ENCODE peak calls at places on chromosomes 5 and 9, in nine cellular contexts. C is left lung, I is heart right ventricle, L is HAP-1, K is stomach, T is endodermal cell, O is sigmoid colon, E is HepG2, F is fibroblast of lung. W is an unnamed sample. For H3K4me1, the result is how much of the 10 kb centered on the place peaks cover.

GRCh38 chr9:68653141-68653595 is 51.9 kb upstream of the PIP5K1B start:
- DNase-seq in C (no peak), I (no peak), L (no peak), K (no peak), T (no peak), O (no peak), E (no peak), F (no peak), W (no peak)

GRCh38 chr5:33984178-33984577 is 315 bp downstream of the SLC45A2 start:
- DNase-seq in C (peak), I (no peak), L (no peak), K (no peak), T (no peak), O (no peak), E (no peak), F (no peak), W (no peak)

GRCh38 chr5:68652507-68652906 is 437.0 kb downstream of the PIK3R1 start:
- DNase-seq in C (no peak), I (no peak), L (no peak), K (peak), T (no peak), O (no peak), E (no peak), F (peak), W (no peak)

GRCh38 chr5:171757853-171758535 is 27.6 kb upstream of the SMIM23 start:
- DNase-seq in C (no peak), I (no peak), L (no peak), K (no peak), T (no peak), O (no peak), E (peak), F (peak), W (no peak)

GRCh38 chr5:12586406-12586805 is 682.2 kb upstream of the CTNND2 start:
- DNase-seq in C (no peak), I (no peak), L (no peak), K (no peak), T (no peak), O (no peak), E (no peak), F (no peak), W (no peak)

GRCh38 chr5:3139596-3139995 is 388.1 kb upstream of the IRX2 start:
- DNase-seq in C (no peak), I (no peak), L (no peak), K (no peak), T (no peak), O (no peak), E (no peak), F (peak), W (no peak)

GRCh38 chr9:32072568-32072967 is 311.9 kb upstream of the ACO1 start:
- DNase-seq in C (no peak), I (no peak), L (no peak), K (no peak), T (no peak), O (no peak), E (no peak), F (no peak), W (no peak)

GRCh38 chr5:130183115-130183514 is 278.9 kb downstream of the CHSY3 start:
- DNase-seq in C (no peak), I (no peak), L (no peak), K (no peak), T (no peak), O (no peak), E (no peak), F (no peak), W (no peak)

GRCh38 chr9:126459126-126459525 is 132.5 kb downstream of the MVB12B start:
- DNase-seq in C (no peak), I (no peak), L (no peak), K (no peak), T (peak), O (no peak), E (no peak), F (no peak), W (no peak)

GRCh38 chr5:5183933-5184332 is 43.8 kb downstream of the ADAMTS16 start:
- DNase-seq in C (peak), I (no peak), L (no peak), K (no peak), T (peak), O (no peak), E (no peak), F (no peak), W (no peak)

GRCh38 chr9:97845130-97845529 is 7.9 kb upstream of the FOXE1 start:
- DNase-seq in C (no peak), I (no peak), L (no peak), K (no peak), T (no peak), O (no peak), E (no peak), F (peak), W (no peak)

GRCh38 chr9:109264865-109265532 is 55.9 kb downstream of the EPB41L4B start:
- DNase-seq in C (peak), I (peak), L (no peak), K (peak), T (peak), O (peak), E (no peak), F (peak), W (peak)

GRCh38 chr9:137149942-137150484 is 11.1 kb downstream of the GRIN1 start:
- DNase-seq in C (peak), I (no peak), L (no peak), K (peak), T (no peak), O (no peak), E (no peak), F (no peak), W (no peak)

GRCh38 chr5:142025637-142026036 is 12.8 kb upstream of the GNPDA1 start:
- DNase-seq in C (no peak), I (no peak), L (no peak), K (no peak), T (peak), O (no peak), E (no peak), F (no peak), W (no peak)

GRCh38 chr5:89826938-89827337 is 582.6 kb downstream of the CETN3 start:
- DNase-seq in C (no peak), I (no peak), L (no peak), K (no peak), T (no peak), O (no peak), E (no peak), F (no peak), W (no peak)

GRCh38 chr9:87567047-87567446 is 69.4 kb downstream of the DAPK1 start:
- DNase-seq in C (no peak), I (no peak), L (no peak), K (peak), T (no peak), O (no peak), E (no peak), F (no peak), W (peak)

GRCh38 chr5:98557921-98558320 is 215.5 kb upstream of the RGMB start:
- DNase-seq in C (no peak), I (no peak), L (no peak), K (no peak), T (no peak), O (no peak), E (no peak), F (peak), W (no peak)

DNA sequence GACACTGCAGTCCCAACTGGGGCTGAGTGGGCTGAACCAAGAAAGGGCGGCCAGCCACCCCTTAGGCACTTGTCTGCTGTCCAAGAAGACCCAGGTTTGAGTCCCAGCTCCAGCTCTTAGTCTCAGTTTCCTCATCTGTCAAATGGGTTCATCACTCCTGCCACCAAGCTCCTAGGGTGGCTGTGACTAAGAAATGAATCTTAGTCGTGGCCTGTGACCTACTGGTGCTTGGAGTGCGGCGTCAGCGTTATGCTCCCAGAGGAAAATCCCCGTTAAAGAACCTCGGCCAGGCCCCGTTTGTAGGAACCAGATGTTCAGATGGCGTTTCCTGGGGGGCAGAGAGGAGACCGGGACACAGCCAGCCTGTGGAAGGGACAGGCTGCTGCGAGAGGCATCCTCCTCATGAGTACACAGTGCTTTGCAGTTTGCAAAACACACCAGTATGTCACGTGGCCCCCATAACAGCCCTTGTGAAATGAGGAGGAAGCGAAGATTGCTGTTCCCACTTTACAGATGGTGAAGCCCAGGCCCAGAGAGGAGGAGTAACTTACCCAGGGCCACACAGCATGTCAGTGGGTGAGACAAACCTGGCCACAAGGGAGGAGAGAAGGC is 3.3 kb downstream of the FIBCD1 start:
- DNase-seq in C (peak), I (no peak), L (no peak), K (no peak), T (no peak), O (no peak), E (peak), F (no peak), W (no peak)
- H3K4me1 ChIP-seq in C (under half), I (under half), L (under half), K (under half), T (under half), O (half or more), E (under half), F (under half), W (under half)

GRCh38 chr5:1304059-1304458 is 9.2 kb upstream of the TERT start:
- DNase-seq in C (no peak), I (no peak), L (no peak), K (no peak), T (no peak), O (no peak), E (no peak), F (no peak), W (no peak)

GRCh38 chr5:1300581-1301083 is 5.8 kb upstream of the TERT start:
- DNase-seq in C (peak), I (no peak), L (no peak), K (no peak), T (peak), O (peak), E (no peak), F (no peak), W (no peak)

GRCh38 chr5:1299511-1299850 is 4.6 kb upstream of the TERT start:
- DNase-seq in C (no peak), I (no peak), L (no peak), K (no peak), T (no peak), O (peak), E (no peak), F (no peak), W (peak)

GRCh38 chr5:1299961-1300360 is 5.1 kb upstream of the TERT start:
- DNase-seq in C (no peak), I (no peak), L (no peak), K (no peak), T (peak), O (peak), E (no peak), F (no peak), W (no peak)

DNA sequence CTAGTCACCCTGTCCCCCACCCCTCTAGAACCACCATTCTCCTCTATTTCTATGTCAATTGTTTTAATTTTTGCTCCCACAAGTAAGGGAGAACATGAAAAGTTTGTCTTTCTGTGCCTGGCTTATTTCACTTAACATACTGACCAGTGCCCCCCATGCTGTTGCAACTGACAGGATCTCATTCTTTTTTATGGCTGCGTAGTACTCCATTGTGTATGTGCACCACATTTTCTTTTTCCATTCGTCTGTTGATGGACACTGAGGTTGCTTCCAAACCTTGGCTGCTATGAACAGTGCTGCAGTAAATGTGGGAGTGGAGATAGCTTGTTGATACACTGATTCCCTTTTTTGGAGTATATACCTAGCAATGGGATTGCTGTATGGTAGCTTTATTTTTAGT is 7.4 kb upstream of the TERT start:
- DNase-seq in C (no peak), I (no peak), L (no peak), K (no peak), T (no peak), O (no peak), E (no peak), F (no peak), W (no peak)
- H3K4me1 ChIP-seq in C (under half), I (under half), L (under half), K (under half), T (under half), O (under half), E (under half), F (under half), W (under half)

GRCh38 chr9:133056533-133056932 is 5.2 kb upstream of the CEL start:
- DNase-seq in C (peak), I (no peak), L (no peak), K (no peak), T (no peak), O (no peak), E (no peak), F (no peak), W (no peak)
- H3K4me1 ChIP-seq in C (under half), I (under half), L (under half), K (under half), T (under half), O (under half), E (under half), F (under half), W (under half)

DNA sequence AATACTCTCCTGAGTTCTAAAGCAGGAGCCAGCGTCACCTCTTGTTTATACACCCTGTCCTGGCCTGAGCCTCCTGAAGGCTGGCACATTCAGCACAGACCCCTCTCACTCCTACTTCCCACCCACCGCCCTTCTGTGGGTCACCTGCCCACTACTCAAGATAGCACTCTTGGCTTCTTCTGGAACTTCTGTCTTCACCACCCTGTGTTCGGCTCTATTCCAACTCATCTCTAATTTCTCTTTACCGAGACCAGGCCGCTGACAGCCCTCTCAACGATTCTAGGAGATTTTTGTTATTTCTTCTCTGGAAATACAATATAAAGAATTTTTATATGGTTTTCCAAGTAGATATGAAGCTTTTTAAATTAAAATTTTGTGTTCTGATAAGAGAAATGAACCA is 57.4 kb downstream of the IRF1 start:
- DNase-seq in C (no peak), I (no peak), L (no peak), K (no peak), T (peak), O (no peak), E (no peak), F (no peak), W (no peak)
- H3K4me1 ChIP-seq in C (under half), I (half or more), L (under half), K (half or more), T (under half), O (half or more), E (under half), F (under half), W (under half)

GRCh38 chr5:92378961-92379611 is 996.0 kb upstream of the ARRDC3 start:
- DNase-seq in C (no peak), I (no peak), L (no peak), K (no peak), T (peak), O (no peak), E (no peak), F (peak), W (no peak)

GRCh38 chr5:92374859-92375258 is 991.7 kb upstream of the ARRDC3 start:
- DNase-seq in C (peak), I (no peak), L (no peak), K (no peak), T (no peak), O (no peak), E (no peak), F (no peak), W (no peak)

GRCh38 chr5:92380069-92380770 is 997.1 kb upstream of the ARRDC3 start:
- DNase-seq in C (no peak), I (no peak), L (peak), K (no peak), T (no peak), O (no peak), E (no peak), F (peak), W (no peak)
- H3K4me1 ChIP-seq in C (under half), I (under half), L (under half), K (under half), T (under half), O (under half), E (under half), F (under half), W (under half)

DNA sequence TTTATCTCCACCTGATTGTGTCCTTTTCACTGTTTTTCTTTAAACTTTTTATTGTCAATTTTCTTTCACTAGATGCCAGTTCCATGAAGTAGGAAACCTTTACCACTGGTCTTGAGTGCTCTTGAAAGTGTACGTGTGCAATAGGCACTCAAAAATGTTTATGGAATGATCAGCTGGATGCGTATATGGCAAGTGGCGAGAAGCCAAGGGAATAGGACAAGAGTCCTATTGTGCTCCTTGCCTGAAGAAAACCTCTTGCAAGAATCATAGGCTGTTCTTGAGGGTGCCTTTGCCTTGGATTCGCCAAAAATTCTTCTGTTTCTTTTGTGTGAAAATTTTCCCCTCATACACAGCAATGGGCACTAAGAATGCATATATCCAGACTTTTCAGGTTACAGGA is 97.7 kb downstream of the GHR start:
- DNase-seq in C (no peak), I (no peak), L (no peak), K (no peak), T (no peak), O (no peak), E (no peak), F (no peak), W (no peak)
- H3K4me1 ChIP-seq in C (under half), I (under half), L (under half), K (under half), T (under half), O (under half), E (under half), F (under half), W (under half)

GRCh38 chr9:34442770-34443169 is 15.6 kb downstream of the FAM219A start:
- DNase-seq in C (no peak), I (no peak), L (no peak), K (no peak), T (no peak), O (no peak), E (no peak), F (no peak), W (no peak)

GRCh38 chr9:34443976-34444375 is 14.4 kb downstream of the FAM219A start:
- DNase-seq in C (no peak), I (no peak), L (no peak), K (no peak), T (no peak), O (no peak), E (no peak), F (no peak), W (no peak)

GRCh38 chr9:34450644-34451043 is 7.7 kb downstream of the FAM219A start:
- DNase-seq in C (no peak), I (no peak), L (no peak), K (no peak), T (no peak), O (no peak), E (no peak), F (no peak), W (no peak)

GRCh38 chr9:34443533-34443932 is 14.8 kb downstream of the FAM219A start:
- DNase-seq in C (no peak), I (no peak), L (no peak), K (no peak), T (peak), O (no peak), E (no peak), F (no peak), W (no peak)

DNA sequence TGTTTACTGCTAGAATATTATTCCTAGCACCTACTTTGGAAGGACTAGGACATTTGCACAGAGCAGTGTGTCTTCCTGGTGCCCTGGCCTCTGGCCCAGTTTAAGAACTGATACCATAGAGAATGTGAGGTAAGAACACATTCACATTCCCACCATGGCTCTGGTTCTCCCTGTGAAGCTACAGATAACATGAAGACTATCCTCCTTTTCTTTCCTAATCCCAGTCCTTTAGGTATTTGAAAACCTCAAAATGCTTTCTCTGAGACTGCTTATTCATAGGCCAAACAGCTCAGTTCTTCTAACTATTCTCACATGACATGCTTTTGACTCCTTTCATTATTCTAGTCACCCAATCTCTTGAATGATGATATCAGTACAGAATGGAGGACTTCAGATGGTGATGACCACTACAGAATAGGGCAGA is 11.9 kb downstream of the FAM219A start:
- DNase-seq in C (no peak), I (no peak), L (peak), K (no peak), T (no peak), O (no peak), E (no peak), F (peak), W (no peak)
- H3K4me1 ChIP-seq in C (under half), I (half or more), L (under half), K (under half), T (under half), O (under half), E (under half), F (under half), W (under half)

W was measured in BE2C.